ENCODE peak calls at places on chromosomes 16 and 17, in seven cellular contexts. I is stimulated activated CD4-positive, alpha-beta T cell treated with anti-CD3 and anti-CD28 coated beads, Interleukin-1b, Interleukin-23, amount 100 ng/mL, for 24 hours; V is activated T-cell treated with anti-CD3 and anti-CD28 coated beads for 1 hour; E is 8988T; R is activated CD4-positive, CD25-positive, alpha-beta regulatory T cell treated with anti-CD3 and anti-CD28 coated beads, Interleukin-2, amount 50 U/mL, for 16 hours; W is KBM-7; D is B cell. Y is an unnamed sample.

GRCh38 chr17:48505788-48506187 is 25.0 kb downstream of the HOXB1 start:
- DNase-seq in I (no peak), V (no peak), E (no peak), R (no peak), W (peak; percentile 51), D (no peak), Y (peak; percentile 89)

GRCh38 chr16:55991843-55992242 is 116.7 kb upstream of the CES5A start:
- DNase-seq in I (no peak), V (no peak), E (no peak), R (no peak), W (no peak), D (no peak), Y (no peak)

GRCh38 chr16:89466920-89467319 is 23.4 kb downstream of the ANKRD11 start:
- DNase-seq in I (no peak), V (no peak), E (no peak), R (no peak), W (no peak), D (no peak), Y (no peak)

GRCh38 chr16:8975039-8975438 is 11.3 kb upstream of the USP7 start:
- DNase-seq in I (no peak), V (no peak), E (no peak), R (no peak), W (no peak), D (no peak), Y (no peak)

GRCh38 chr17:82561429-82562035 is 42.0 kb downstream of the FOXK2 start:
- DNase-seq in I (no peak), V (no peak), E (no peak), R (no peak), W (no peak), D (no peak), Y (no peak)

GRCh38 chr17:57286372-57287105 is 30.2 kb downstream of the MSI2 start:
- DNase-seq in I (no peak), V (no peak), E (no peak), R (no peak), W (no peak), D (no peak), Y (no peak)

GRCh38 chr16:12802661-12803060 is 1.0 kb downstream of the CPPED1 start:
- DNase-seq in I (no peak), V (no peak), E (no peak), R (no peak), W (no peak), D (no peak), Y (no peak)

GRCh38 chr16:73058221-73058615 is 10.3 kb upstream of the ZFHX3 start:
- DNase-seq in I (no peak), V (no peak), E (peak; percentile 79), R (no peak), W (peak; percentile 47), D (peak; percentile 46), Y (no peak)

GRCh38 chr17:67585077-67585602 is 132.6 kb upstream of the NOL11 start:
- DNase-seq in I (no peak), V (no peak), E (no peak), R (no peak), W (no peak), D (no peak), Y (peak; percentile 40)

GRCh38 chr16:30724641-30725464 is 23.4 kb upstream of the PHKG2 start:
- DNase-seq in I (no peak), V (no peak), E (no peak), R (no peak), W (peak; percentile 61), D (no peak), Y (no peak)

GRCh38 chr17:10278218-10278617 is 79.8 kb upstream of the GAS7 start:
- DNase-seq in I (no peak), V (no peak), E (no peak), R (no peak), W (no peak), D (no peak), Y (no peak)

GRCh38 chr16:81939164-81940067 is 71.9 kb downstream of the SDR42E1 start:
- DNase-seq in I (no peak), V (no peak), E (no peak), R (no peak), W (peak; percentile 18), D (no peak), Y (no peak)

GRCh38 chr16:19555938-19556778 is 655 bp downstream of the VPS35L start:
- DNase-seq in I (peak; percentile 5), V (no peak), E (peak; percentile 14), R (no peak), W (peak; percentile 96), D (peak; percentile 39), Y (peak; percentile 26)

GRCh38 chr16:73011926-73012325 is 36.0 kb downstream of the ZFHX3 start:
- DNase-seq in I (no peak), V (no peak), E (no peak), R (no peak), W (no peak), D (no peak), Y (no peak)